ENCODE peak calls at places on chromosomes 1 and 21, in eight cellular contexts. One of them, this sample, is unnamed.

GRCh38 chr1:95375201-95375600 is 141.2 kb downstream of the RWDD3 start:
- DNase-seq in upper lobe of left lung: no peak
- DNase-seq in K562: no peak
- DNase-seq in left cardiac atrium: no peak
- DNase-seq in fibroblast of the aortic adventitia: no peak
- DNase-seq in cardiac fibroblast: no peak
- DNase-seq in caudate nucleus: no peak
- DNase-seq in HS-5: no peak
- DNase-seq in this sample: no peak

GRCh38 chr1:215835951-215836350 is 268.8 kb downstream of the KCTD3 start:
- DNase-seq in left cardiac atrium: no peak
- DNase-seq in cardiac fibroblast: peak
- DNase-seq in upper lobe of left lung: no peak
- DNase-seq in caudate nucleus: no peak
- DNase-seq in fibroblast of the aortic adventitia: peak
- DNase-seq in HS-5: peak
- DNase-seq in K562: no peak
- DNase-seq in this sample: no peak

GRCh38 chr1:54273092-54273836 is 73.3 kb downstream of the MRPL37 start:
- DNase-seq in caudate nucleus: peak
- DNase-seq in cardiac fibroblast: peak
- DNase-seq in HS-5: no peak
- DNase-seq in K562: peak
- DNase-seq in left cardiac atrium: peak
- DNase-seq in upper lobe of left lung: peak
- DNase-seq in fibroblast of the aortic adventitia: peak
- DNase-seq in this sample: peak

GRCh38 chr1:31238986-31239613 is 587 bp downstream of the NKAIN1 start:
- DNase-seq in cardiac fibroblast: peak
- DNase-seq in fibroblast of the aortic adventitia: no peak
- DNase-seq in left cardiac atrium: no peak
- DNase-seq in upper lobe of left lung: peak
- DNase-seq in K562: no peak
- DNase-seq in HS-5: no peak
- DNase-seq in caudate nucleus: peak
- DNase-seq in this sample: peak

GRCh38 chr1:110161822-110162221 is 11.5 kb downstream of the SLC6A17 start:
- DNase-seq in upper lobe of left lung: no peak
- DNase-seq in K562: no peak
- DNase-seq in cardiac fibroblast: no peak
- DNase-seq in HS-5: no peak
- DNase-seq in fibroblast of the aortic adventitia: no peak
- DNase-seq in caudate nucleus: no peak
- DNase-seq in left cardiac atrium: no peak
- DNase-seq in this sample: peak

GRCh38 chr1:36387141-36387949 is 1.6 kb upstream of the STK40 start:
- DNase-seq in K562: peak
- DNase-seq in upper lobe of left lung: no peak
- DNase-seq in HS-5: peak
- DNase-seq in left cardiac atrium: peak
- DNase-seq in cardiac fibroblast: peak
- DNase-seq in fibroblast of the aortic adventitia: peak
- DNase-seq in caudate nucleus: no peak
- DNase-seq in this sample: no peak

GRCh38 chr1:46334030-46334384 is 6.6 kb upstream of the NSUN4 start:
- DNase-seq in upper lobe of left lung: no peak
- DNase-seq in K562: no peak
- DNase-seq in HS-5: no peak
- DNase-seq in cardiac fibroblast: no peak
- DNase-seq in caudate nucleus: no peak
- DNase-seq in fibroblast of the aortic adventitia: no peak
- DNase-seq in left cardiac atrium: no peak
- DNase-seq in this sample: no peak

GRCh38 chr1:117646956-117647355 is 41.1 kb downstream of the TENT5C start:
- DNase-seq in caudate nucleus: no peak
- DNase-seq in cardiac fibroblast: no peak
- DNase-seq in fibroblast of the aortic adventitia: no peak
- DNase-seq in upper lobe of left lung: peak
- DNase-seq in HS-5: no peak
- DNase-seq in K562: no peak
- DNase-seq in left cardiac atrium: no peak
- DNase-seq in this sample: no peak

GRCh38 chr1:243786546-243786945 is 63.5 kb downstream of the AKT3 start:
- DNase-seq in caudate nucleus: no peak
- DNase-seq in cardiac fibroblast: no peak
- DNase-seq in HS-5: no peak
- DNase-seq in K562: no peak
- DNase-seq in left cardiac atrium: no peak
- DNase-seq in fibroblast of the aortic adventitia: no peak
- DNase-seq in upper lobe of left lung: no peak
- DNase-seq in this sample: no peak

GRCh38 chr21:42229676-42230075 is 10.7 kb downstream of the ABCG1 start:
- DNase-seq in caudate nucleus: no peak
- DNase-seq in fibroblast of the aortic adventitia: no peak
- DNase-seq in cardiac fibroblast: no peak
- DNase-seq in HS-5: no peak
- DNase-seq in left cardiac atrium: no peak
- DNase-seq in upper lobe of left lung: no peak
- DNase-seq in K562: no peak
- DNase-seq in this sample: no peak